ENCODE peak calls at places on chromosomes 1 and 21, in four cellular contexts. J is GM12865, W is HCEC 1CT, T is frontal cortex. Z is an unnamed sample.

GRCh38 chr1:242219298-242219901 is 220.5 kb upstream of the MAP1LC3C start:
- DNase-seq in T (no peak), W (no peak), J (no peak), Z (no peak)

GRCh38 chr1:61322769-61323168 is 240.4 kb downstream of the NFIA start:
- DNase-seq in T (no peak), W (no peak), J (no peak), Z (no peak)

GRCh38 chr1:21622466-21623315 is 46.5 kb downstream of the RAP1GAP start:
- DNase-seq in W (no peak), T (peak), J (no peak), Z (no peak)

GRCh38 chr1:224433041-224433670 is 1.4 kb downstream of the WDR26 start:
- DNase-seq in T (peak), J (no peak), W (no peak), Z (no peak)

GRCh38 chr1:57468661-57469523 is 45.0 kb upstream of the DAB1 start:
- DNase-seq in T (no peak), W (peak), J (no peak), Z (no peak)

GRCh38 chr1:235105051-235106043 is 23.3 kb downstream of the TOMM20 start:
- DNase-seq in T (no peak), J (peak), W (peak), Z (peak)

GRCh38 chr1:67792756-67793475 is 40.4 kb downstream of the GNG12 start:
- DNase-seq in W (peak), T (no peak), J (no peak), Z (no peak)

GRCh38 chr1:245823408-245824147 is 668.8 kb downstream of the KIF26B start:
- DNase-seq in W (no peak), J (no peak), T (no peak), Z (no peak)

GRCh38 chr1:47160716-47161115 is 23.5 kb downstream of the CYP4A22 start:
- DNase-seq in T (no peak), J (no peak), W (no peak), Z (no peak)

GRCh38 chr1:234666761-234667160 is 56.8 kb upstream of the IRF2BP2 start:
- DNase-seq in T (no peak), J (no peak), W (no peak), Z (peak)

GRCh38 chr1:185560760-185561159 is 173.4 kb upstream of the HMCN1 start:
- DNase-seq in T (no peak), W (no peak), J (peak), Z (no peak)

GRCh38 chr1:21509351-21510112 is at the start of gene ALPL:
- DNase-seq in W (no peak), T (no peak), J (no peak), Z (no peak)

GRCh38 chr1:99527545-99527944 is 118.4 kb upstream of the PALMD start:
- DNase-seq in T (no peak), J (no peak), W (no peak), Z (no peak)

GRCh38 chr1:168480997-168481396 is 62.8 kb downstream of the XCL2 start:
- DNase-seq in W (no peak), T (no peak), J (no peak), Z (no peak)

GRCh38 chr21:44752701-44753235 is 41.4 kb upstream of the TSPEAR start:
- DNase-seq in J (no peak), T (no peak), W (no peak), Z (no peak)

GRCh38 chr1:241591317-241591716 is 48.9 kb downstream of the CHML start:
- DNase-seq in J (no peak), W (peak), T (no peak), Z (no peak)

GRCh38 chr1:31371121-31371520 is 1.8 kb downstream of the FABP3 start:
- DNase-seq in J (no peak), W (no peak), T (no peak), Z (no peak)

GRCh38 chr1:16141573-16142336 is 14.1 kb downstream of the EPHA2 start:
- DNase-seq in J (no peak), T (no peak), W (no peak), Z (peak)

GRCh38 chr21:31366825-31367224 is 22.8 kb upstream of the TIAM1 start:
- DNase-seq in W (no peak), J (no peak), T (no peak), Z (no peak)

GRCh38 chr1:63317007-63317813 is 5.2 kb upstream of the FOXD3 start:
- DNase-seq in W (no peak), T (no peak), J (peak), Z (peak)

GRCh38 chr21:44710294-44710665 is 1.1 kb downstream of the TSPEAR start:
- DNase-seq in J (no peak), T (no peak), W (no peak), Z (no peak)

GRCh38 chr21:35477622-35478021 is 428.5 kb upstream of the RUNX1 start:
- DNase-seq in T (no peak), J (no peak), W (no peak), Z (no peak)

GRCh38 chr1:36328713-36329112 is 5.3 kb upstream of the EVA1B start:
- DNase-seq in J (no peak), W (no peak), T (no peak), Z (peak)

GRCh38 chr1:37776946-37777516 is 12.1 kb upstream of the EPHA10 start:
- DNase-seq in T (no peak), W (no peak), J (no peak), Z (no peak)

GRCh38 chr21:36917487-36918158 is 48.8 kb downstream of the HLCS start:
- DNase-seq in J (peak), W (peak), T (peak), Z (no peak)

GRCh38 chr1:201739492-201740085 is 89.4 kb upstream of the IPO9 start:
- DNase-seq in T (peak), W (no peak), J (peak), Z (no peak)

GRCh38 chr1:25543425-25544242 is at the start of gene LDLRAP1:
- DNase-seq in T (peak), W (peak), J (peak), Z (peak)

GRCh38 chr21:38472709-38473108 is 25.6 kb downstream of the ERG start:
- DNase-seq in W (no peak), J (no peak), T (no peak), Z (no peak)

GRCh38 chr1:167252986-167253385 is 32.3 kb downstream of the POU2F1 start:
- DNase-seq in J (no peak), W (no peak), T (no peak), Z (no peak)

GRCh38 chr1:193211539-193211938 is 25.1 kb upstream of the B3GALT2 start:
- DNase-seq in J (peak), W (peak), T (no peak), Z (peak)

GRCh38 chr1:46081206-46081605 is 51.2 kb downstream of the PIK3R3 start:
- DNase-seq in W (no peak), J (no peak), T (no peak), Z (no peak)

GRCh38 chr1:195415584-195415983 is 1192.7 kb downstream of the KCNT2 start:
- DNase-seq in T (no peak), J (no peak), W (no peak), Z (no peak)

GRCh38 chr1:114340906-114341698 is 169.9 kb downstream of the TRIM33 start:
- DNase-seq in J (no peak), W (no peak), T (no peak), Z (no peak)

GRCh38 chr1:25629836-25630235 is 13.2 kb downstream of the MAN1C1 start:
- DNase-seq in W (no peak), T (no peak), J (no peak), Z (no peak)

GRCh38 chr1:49333946-49334345 is 557.3 kb upstream of the BEND5 start:
- DNase-seq in T (no peak), W (no peak), J (no peak), Z (no peak)

GRCh38 chr1:87252406-87252805 is 76.3 kb upstream of the LMO4 start:
- DNase-seq in J (no peak), T (no peak), W (peak), Z (peak)

GRCh38 chr1:183236158-183236725 is 50.2 kb downstream of the LAMC2 start:
- DNase-seq in T (no peak), J (no peak), W (no peak), Z (no peak)

GRCh38 chr21:16377120-16377658 is 647.4 kb downstream of the USP25 start:
- DNase-seq in T (no peak), J (no peak), W (no peak), Z (no peak)

GRCh38 chr21:29145354-29145782 is 14.9 kb downstream of the MAP3K7CL start:
- DNase-seq in J (no peak), W (peak), T (peak), Z (peak)

GRCh38 chr1:168202941-168203654 is 22.7 kb upstream of the SFT2D2 start:
- DNase-seq in J (no peak), T (no peak), W (peak), Z (peak)